ENCODE peak calls at places on chromosome 19, in eight cellular contexts. F is RWPE1; C is breast epithelium; Y is fibroblast of pulmonary artery; K is SK-N-SH; L is IMR-90; S is sigmoid colon; O is CD4-positive, alpha-beta T cell. A is an unnamed sample.

GRCh38 chr19:8702350-8702749 is 3.8 kb upstream of the ACTL9 start:
- DNase-seq in C (no peak), S (no peak), O (no peak), K (no peak), Y (no peak), L (no peak), F (no peak), A (no peak)

GRCh38 chr19:38842439-38843174 is 7.2 kb downstream of the HNRNPL start:
- DNase-seq in K (no peak), C (no peak), O (peak), F (no peak), S (no peak), L (no peak), Y (no peak), A (no peak)

GRCh38 chr19:33333151-33333550 is 30.8 kb upstream of the CEBPA start:
- DNase-seq in F (no peak), K (no peak), S (no peak), O (no peak), L (no peak), Y (no peak), C (no peak), A (no peak)

GRCh38 chr19:5622465-5623396 is at the start of the genes SAFB and SAFB2:
- DNase-seq in F (peak), S (peak), K (peak), O (peak), C (peak), L (peak), Y (peak), A (peak)

GRCh38 chr19:8307400-8307964 is 676 bp downstream of the CD320 start:
- DNase-seq in S (peak), F (no peak), K (peak), Y (no peak), O (no peak), C (no peak), L (no peak), A (peak)

GRCh38 chr19:6076675-6077463 is 33.4 kb downstream of the RFX2 start:
- DNase-seq in C (no peak), Y (peak), K (no peak), S (peak), O (no peak), L (peak), F (peak), A (no peak)

GRCh38 chr19:6590458-6591319 is at the start of gene CD70:
- DNase-seq in S (no peak), O (peak), Y (no peak), F (peak), L (no peak), K (no peak), C (no peak), A (peak)

GRCh38 chr19:5234412-5234811 is 106.2 kb downstream of the PTPRS start:
- DNase-seq in C (no peak), F (no peak), K (no peak), S (no peak), Y (no peak), O (no peak), L (no peak), A (no peak)

GRCh38 chr19:58516964-58517833 is 2.4 kb downstream of the ZBTB45 start:
- DNase-seq in K (no peak), S (no peak), Y (no peak), F (no peak), L (no peak), C (no peak), O (no peak), A (no peak)

GRCh38 chr19:31974290-31974689 is 371.1 kb upstream of the ZNF507 start:
- DNase-seq in F (no peak), O (no peak), Y (no peak), C (no peak), K (no peak), L (no peak), S (no peak), A (no peak)

GRCh38 chr19:54356444-54357056 is 8.2 kb downstream of the LAIR1 start:
- DNase-seq in O (no peak), F (no peak), C (no peak), K (no peak), Y (no peak), S (no peak), L (no peak), A (no peak)

GRCh38 chr19:49133621-49134454 is 14.5 kb downstream of the PPFIA3 start:
- DNase-seq in Y (peak), L (peak), C (no peak), O (no peak), S (peak), K (peak), F (peak), A (peak)

GRCh38 chr19:18833141-18833476 is 1.4 kb downstream of the UPF1 start:
- DNase-seq in Y (no peak), O (no peak), F (no peak), C (no peak), S (no peak), K (no peak), L (no peak), A (no peak)

GRCh38 chr19:15149704-15150103 is 42.5 kb downstream of the SYDE1 start:
- DNase-seq in O (no peak), C (no peak), F (no peak), S (peak), Y (no peak), L (no peak), K (no peak), A (no peak)

GRCh38 chr19:33234736-33235135 is 9.1 kb upstream of the SLC7A10 start:
- DNase-seq in O (no peak), C (no peak), S (no peak), Y (no peak), L (no peak), F (no peak), K (no peak), A (no peak)

GRCh38 chr19:8512115-8512967 is 1.6 kb downstream of the ZNF414 start:
- DNase-seq in K (peak), O (no peak), F (peak), C (no peak), L (no peak), S (no peak), Y (peak), A (no peak)

GRCh38 chr19:18855647-18856384 is 24.1 kb downstream of the UPF1 start:
- DNase-seq in C (no peak), K (no peak), F (no peak), O (no peak), Y (no peak), S (no peak), L (no peak), A (no peak)

GRCh38 chr19:40741527-40742390 is 8.5 kb downstream of the ACTMAP start:
- DNase-seq in O (no peak), F (no peak), L (no peak), S (no peak), K (no peak), C (no peak), Y (no peak), A (no peak)

GRCh38 chr19:4744451-4745170 is 21.0 kb upstream of the DPP9 start:
- DNase-seq in S (peak), F (peak), Y (peak), O (no peak), L (peak), K (no peak), C (no peak), A (no peak)

GRCh38 chr19:15280048-15280725 is 47.9 kb upstream of the EPHX3 start:
- DNase-seq in C (no peak), L (peak), F (no peak), K (no peak), S (no peak), O (no peak), Y (no peak), A (no peak)

GRCh38 chr19:39563408-39563807 is 23.4 kb upstream of the EID2 start:
- DNase-seq in S (no peak), K (no peak), C (no peak), F (no peak), Y (peak), L (peak), O (no peak), A (no peak)

GRCh38 chr19:31675187-31675913 is 326.1 kb upstream of the TSHZ3 start:
- DNase-seq in C (no peak), Y (peak), F (peak), K (no peak), O (no peak), S (no peak), L (peak), A (no peak)

GRCh38 chr19:17616961-17617806 is 61.7 kb downstream of the COLGALT1 start:
- DNase-seq in C (no peak), F (peak), S (no peak), Y (peak), L (peak), K (peak), O (no peak), A (no peak)

GRCh38 chr19:41997121-41997850 is 3.3 kb upstream of the ATP1A3 start:
- DNase-seq in Y (peak), K (peak), O (no peak), C (no peak), L (peak), F (peak), S (no peak), A (peak)

GRCh38 chr19:7507884-7508283 is 8.0 kb upstream of the ZNF358 start:
- DNase-seq in K (peak), C (no peak), S (peak), O (no peak), L (peak), Y (peak), F (peak), A (peak)

GRCh38 chr19:47512948-47513319 is 1.9 kb downstream of the NAPA start:
- DNase-seq in L (no peak), O (no peak), F (no peak), K (no peak), S (no peak), Y (no peak), C (no peak), A (no peak)

GRCh38 chr19:56291857-56292256 is 19.3 kb downstream of the EDDM13 start:
- DNase-seq in S (no peak), K (no peak), Y (no peak), C (no peak), F (no peak), L (no peak), O (no peak), A (no peak)

GRCh38 chr19:54035215-54036178 is 28.2 kb downstream of the VSTM1 start:
- DNase-seq in F (peak), O (no peak), C (no peak), S (no peak), L (peak), K (no peak), Y (peak), A (no peak)

GRCh38 chr19:38583219-38583984 is 34.4 kb downstream of the MAP4K1 start:
- DNase-seq in L (no peak), S (no peak), C (no peak), Y (no peak), K (peak), O (no peak), F (no peak), A (no peak)

GRCh38 chr19:5534787-5535586 is 32.8 kb downstream of the TINCR start:
- DNase-seq in K (peak), L (peak), Y (no peak), F (no peak), O (no peak), C (no peak), S (no peak), A (no peak)

GRCh38 chr19:17719730-17720486 is 628 bp downstream of the MAP1S start:
- DNase-seq in C (peak), F (peak), L (no peak), O (no peak), S (no peak), K (peak), Y (no peak), A (peak)

GRCh38 chr19:55345818-55346724 is 6.4 kb downstream of the KMT5C start:
- DNase-seq in Y (peak), K (peak), L (no peak), S (no peak), F (no peak), O (no peak), C (no peak), A (no peak)

GRCh38 chr19:11145147-11145924 is 10.2 kb downstream of the SPC24 start:
- DNase-seq in L (no peak), C (no peak), Y (no peak), S (no peak), F (no peak), O (no peak), K (no peak), A (no peak)

GRCh38 chr19:8973501-8974091 is 36.6 kb downstream of the MUC16 start:
- DNase-seq in Y (peak), O (no peak), F (peak), C (no peak), L (no peak), K (no peak), S (no peak), A (no peak)

GRCh38 chr19:27774337-27774736 is 1438.6 kb downstream of the UQCRFS1 start:
- DNase-seq in K (no peak), C (no peak), O (no peak), Y (no peak), S (no peak), L (no peak), F (no peak), A (no peak)

GRCh38 chr19:33434090-33434885 is 60.8 kb downstream of the CEBPG start:
- DNase-seq in L (no peak), S (peak), O (no peak), F (no peak), K (no peak), Y (no peak), C (no peak), A (peak)

GRCh38 chr19:33514885-33515485 is 6.6 kb downstream of the PEPD start:
- DNase-seq in C (no peak), F (no peak), Y (no peak), K (no peak), O (no peak), L (peak), S (peak), A (no peak)

GRCh38 chr19:4449022-4449825 is 8.4 kb downstream of the UBXN6 start:
- DNase-seq in C (no peak), L (no peak), F (no peak), S (peak), Y (no peak), K (peak), O (no peak), A (no peak)

GRCh38 chr19:43595999-43596841 is at the start of the genes IRGQ and ZNF576:
- DNase-seq in K (peak), S (peak), C (peak), Y (peak), O (peak), L (peak), F (peak), A (peak)
- TF ChIP-seq CTCF in K (no peak), S (no peak), C (no peak), Y (no peak), O (no peak), L (peak), F (no peak), A (no peak)

DNA sequence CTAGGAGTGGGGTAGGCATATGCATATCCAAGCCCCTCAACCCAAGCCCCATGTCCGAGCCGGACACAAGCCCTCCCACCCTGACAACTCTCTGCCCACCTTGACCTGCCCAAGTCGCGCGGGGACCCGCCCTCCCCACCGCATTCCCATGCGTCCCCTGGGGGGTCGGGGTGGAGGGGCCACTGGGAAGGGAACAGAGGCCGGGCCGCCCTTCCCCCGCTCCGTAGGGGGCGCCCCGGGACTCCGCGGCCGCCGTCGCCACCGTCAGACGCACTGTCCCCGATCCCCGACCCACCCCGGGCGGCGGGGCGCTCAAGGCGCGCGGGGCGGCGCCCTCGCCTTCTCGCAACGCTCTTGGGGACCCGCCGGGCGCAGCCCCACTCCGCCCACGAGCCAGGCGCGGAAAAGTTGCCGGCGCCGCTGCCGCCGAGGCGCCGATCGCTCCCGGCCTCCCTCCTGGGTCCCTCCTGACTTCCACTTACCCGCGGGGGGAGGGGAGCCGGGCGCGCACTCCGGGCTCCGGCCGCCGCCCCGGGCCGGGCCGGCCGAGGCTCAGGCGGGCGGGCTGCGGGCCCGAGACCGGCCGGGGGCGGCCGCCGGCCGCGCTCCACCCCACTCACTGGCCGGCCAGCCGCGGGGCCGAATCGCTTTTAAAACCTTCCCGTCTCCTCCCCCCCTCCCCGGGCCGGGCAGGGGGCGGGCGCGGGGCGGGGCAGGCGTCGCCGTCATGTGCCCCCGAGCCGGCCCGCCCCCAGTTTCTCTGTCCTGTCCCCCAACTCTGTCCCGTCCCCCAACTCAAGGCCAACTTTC is 34.4 kb upstream of the NANOS3 start:
- DNase-seq in L (peak), Y (peak), O (peak), S (peak), F (peak), C (peak), K (peak), A (peak)
- TF ChIP-seq CTCF in L (no peak), Y (no peak), O (no peak), S (no peak), F (no peak), C (no peak), K (no peak), A (no peak)

GRCh38 chr19:50657672-50658437 is 8.6 kb downstream of the C19orf81 start:
- DNase-seq in F (peak), S (peak), L (peak), K (peak), Y (peak), C (peak), O (peak), A (peak)

GRCh38 chr19:50660083-50660366 is 10.8 kb downstream of the C19orf81 start:
- DNase-seq in L (no peak), Y (no peak), K (no peak), C (no peak), S (no peak), O (no peak), F (no peak), A (no peak)

GRCh38 chr19:50659318-50660082 is 10.3 kb downstream of the C19orf81 start:
- DNase-seq in L (no peak), Y (no peak), K (peak), S (no peak), C (no peak), O (no peak), F (no peak), A (no peak)

GRCh38 chr19:50657222-50657669 is 8.0 kb downstream of the C19orf81 start:
- DNase-seq in L (no peak), K (no peak), C (no peak), O (no peak), F (no peak), Y (no peak), S (no peak), A (no peak)

GRCh38 chr19:50658438-50659317 is 9.4 kb downstream of the C19orf81 start:
- DNase-seq in Y (peak), C (no peak), O (peak), S (no peak), L (peak), F (peak), K (peak), A (peak)
- TF ChIP-seq CTCF in Y (no peak), C (no peak), O (no peak), S (no peak), L (no peak), F (no peak), K (no peak), A (no peak)

GRCh38 chr19:2255112-2255845 is 938 bp downstream of the JSRP1 start:
- DNase-seq in F (no peak), S (no peak), L (no peak), K (peak), Y (no peak), O (no peak), C (no peak), A (no peak)
- TF ChIP-seq CTCF in F (no peak), S (no peak), L (no peak), K (no peak), Y (no peak), O (no peak), C (no peak), A (no peak)

GRCh38 chr19:750640-751423 is at the start of gene MISP:
- DNase-seq in L (no peak), Y (no peak), S (no peak), C (no peak), K (no peak), F (peak), O (no peak), A (peak)
- TF ChIP-seq CTCF in L (no peak), Y (no peak), S (no peak), C (no peak), K (no peak), F (no peak), O (no peak), A (no peak)

DNA sequence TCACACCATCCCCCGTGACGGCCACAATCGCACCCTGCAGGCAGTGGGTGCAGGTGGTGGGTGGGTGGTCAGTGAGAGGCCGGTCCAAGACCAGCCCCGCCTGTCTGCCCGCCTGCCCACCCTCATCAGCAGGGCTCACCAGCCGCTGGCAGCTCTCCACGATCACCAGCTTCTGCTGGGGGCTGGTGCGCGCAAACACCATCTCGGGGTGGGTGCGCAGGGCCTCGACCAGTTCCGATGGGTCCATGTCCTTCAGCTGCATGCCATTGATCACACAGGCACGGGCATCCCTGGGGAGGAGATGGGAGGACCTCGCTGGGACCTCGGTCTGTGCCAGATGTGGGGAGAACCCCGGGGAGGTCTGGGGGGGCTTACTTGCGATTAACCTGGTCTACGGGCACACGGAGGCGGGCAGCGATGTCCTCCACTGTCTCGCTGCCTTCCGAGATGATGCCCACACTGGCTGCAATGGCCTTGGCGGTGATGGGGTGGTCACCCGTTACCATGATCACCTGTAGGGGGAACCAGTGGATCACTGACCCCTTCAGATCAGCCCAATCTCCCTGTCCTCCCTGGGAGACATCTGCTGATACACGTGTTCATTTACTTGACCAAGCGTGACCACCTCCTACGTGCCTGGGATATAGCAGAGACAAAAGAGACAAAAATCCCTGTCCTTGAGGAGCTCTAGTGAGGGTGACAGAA is 8.0 kb downstream of the ATP4A start:
- DNase-seq in Y (peak), K (peak), L (peak), C (no peak), O (no peak), S (no peak), F (no peak), A (no peak)
- TF ChIP-seq CTCF in Y (peak), K (peak), L (peak), C (no peak), O (no peak), S (no peak), F (peak), A (no peak)

GRCh38 chr19:23440791-23441190 is 45.5 kb upstream of the ZNF91 start:
- DNase-seq in L (no peak), O (no peak), K (peak), F (no peak), C (no peak), Y (no peak), S (no peak), A (no peak)
- TF ChIP-seq CTCF in L (no peak), O (peak), K (peak), F (peak), C (no peak), Y (peak), S (no peak), A (no peak)

A was measured in left lung.